ENCODE peak calls at places on chromosomes 7 and 10, in ten cellular contexts. One of them, this sample, is unnamed. For H3K4me1, the result is how much of the 10 kb centered on the place peaks cover.

GRCh38 chr7:28292826-28293528 is 112.4 kb upstream of the JAZF1 start:
- DNase-seq in testis: no peak
- DNase-seq in A549: no peak
- DNase-seq in aorta: no peak
- DNase-seq in pancreas: no peak
- DNase-seq in adipocyte: no peak
- DNase-seq in thyroid gland: no peak
- DNase-seq in IMR-90: no peak
- DNase-seq in trophoblast cell: no peak
- DNase-seq in mammary epithelial cell: no peak
- DNase-seq in this sample: no peak

GRCh38 chr10:132140167-132140925 is 46.4 kb upstream of the DPYSL4 start:
- DNase-seq in testis: no peak
- DNase-seq in A549: no peak
- DNase-seq in aorta: peak
- DNase-seq in pancreas: peak
- DNase-seq in adipocyte: no peak
- DNase-seq in thyroid gland: no peak
- DNase-seq in IMR-90: no peak
- DNase-seq in trophoblast cell: no peak
- DNase-seq in mammary epithelial cell: no peak
- DNase-seq in this sample: no peak

GRCh38 chr7:108016841-108017775 is 14.1 kb upstream of the LAMB1 start:
- DNase-seq in testis: no peak
- DNase-seq in A549: peak
- DNase-seq in aorta: no peak
- DNase-seq in pancreas: no peak
- DNase-seq in adipocyte: peak
- DNase-seq in thyroid gland: no peak
- DNase-seq in IMR-90: peak
- DNase-seq in trophoblast cell: no peak
- DNase-seq in mammary epithelial cell: peak
- DNase-seq in this sample: peak

GRCh38 chr7:95549818-95550529 is 46.3 kb downstream of the PDK4 start:
- DNase-seq in testis: peak
- DNase-seq in A549: peak
- DNase-seq in aorta: peak
- DNase-seq in pancreas: no peak
- DNase-seq in adipocyte: peak
- DNase-seq in thyroid gland: peak
- DNase-seq in IMR-90: peak
- DNase-seq in trophoblast cell: peak
- DNase-seq in mammary epithelial cell: peak
- DNase-seq in this sample: peak

GRCh38 chr10:128483216-128483615 is 357.0 kb upstream of the MKI67 start:
- DNase-seq in testis: no peak
- DNase-seq in A549: no peak
- DNase-seq in aorta: no peak
- DNase-seq in pancreas: peak
- DNase-seq in adipocyte: no peak
- DNase-seq in thyroid gland: no peak
- DNase-seq in IMR-90: no peak
- DNase-seq in trophoblast cell: no peak
- DNase-seq in mammary epithelial cell: no peak
- DNase-seq in this sample: no peak

GRCh38 chr10:94123253-94123995 is 129.7 kb downstream of the PLCE1 start:
- DNase-seq in testis: no peak
- DNase-seq in A549: peak
- DNase-seq in aorta: no peak
- DNase-seq in pancreas: no peak
- DNase-seq in adipocyte: peak
- DNase-seq in thyroid gland: peak
- DNase-seq in IMR-90: peak
- DNase-seq in trophoblast cell: peak
- DNase-seq in mammary epithelial cell: peak
- DNase-seq in this sample: no peak

GRCh38 chr7:111556977-111557376 is 5.3 kb downstream of the IMMP2L start:
- DNase-seq in testis: no peak
- DNase-seq in A549: no peak
- DNase-seq in aorta: no peak
- DNase-seq in pancreas: no peak
- DNase-seq in adipocyte: no peak
- DNase-seq in thyroid gland: no peak
- DNase-seq in IMR-90: no peak
- DNase-seq in trophoblast cell: no peak
- DNase-seq in mammary epithelial cell: no peak
- DNase-seq in this sample: no peak

GRCh38 chr7:156827587-156828203 is 65.3 kb downstream of the LMBR1 start:
- DNase-seq in testis: no peak
- DNase-seq in A549: peak
- DNase-seq in aorta: no peak
- DNase-seq in pancreas: no peak
- DNase-seq in adipocyte: peak
- DNase-seq in thyroid gland: no peak
- DNase-seq in IMR-90: peak
- DNase-seq in trophoblast cell: no peak
- DNase-seq in mammary epithelial cell: no peak
- DNase-seq in this sample: no peak

GRCh38 chr10:91520657-91521056 is 110.5 kb downstream of the HECTD2 start:
- DNase-seq in testis: peak
- DNase-seq in A549: no peak
- DNase-seq in aorta: peak
- DNase-seq in pancreas: no peak
- DNase-seq in adipocyte: no peak
- DNase-seq in thyroid gland: no peak
- DNase-seq in IMR-90: no peak
- DNase-seq in trophoblast cell: no peak
- DNase-seq in mammary epithelial cell: no peak
- DNase-seq in this sample: no peak

GRCh38 chr7:117069379-117069778 is 116.1 kb downstream of the ST7 start:
- DNase-seq in testis: no peak
- DNase-seq in A549: no peak
- DNase-seq in aorta: no peak
- DNase-seq in pancreas: no peak
- DNase-seq in adipocyte: no peak
- DNase-seq in thyroid gland: no peak
- DNase-seq in IMR-90: no peak
- DNase-seq in trophoblast cell: no peak
- DNase-seq in mammary epithelial cell: no peak
- DNase-seq in this sample: no peak

GRCh38 chr7:126804604-126805003 is 448.1 kb downstream of the GRM8 start:
- DNase-seq in testis: no peak
- DNase-seq in A549: no peak
- DNase-seq in aorta: no peak
- DNase-seq in pancreas: no peak
- DNase-seq in adipocyte: no peak
- DNase-seq in thyroid gland: no peak
- DNase-seq in IMR-90: no peak
- DNase-seq in trophoblast cell: no peak
- DNase-seq in mammary epithelial cell: no peak
- DNase-seq in this sample: no peak

GRCh38 chr7:97004931-97005763 is at the start of gene DLX6:
- DNase-seq in testis: peak
- DNase-seq in A549: peak
- DNase-seq in aorta: peak
- DNase-seq in pancreas: no peak
- DNase-seq in adipocyte: peak
- DNase-seq in thyroid gland: no peak
- DNase-seq in IMR-90: peak
- DNase-seq in trophoblast cell: peak
- DNase-seq in mammary epithelial cell: peak
- DNase-seq in this sample: peak

GRCh38 chr7:126716321-126716720 is 536.4 kb downstream of the GRM8 start:
- DNase-seq in testis: no peak
- DNase-seq in A549: no peak
- DNase-seq in aorta: no peak
- DNase-seq in pancreas: no peak
- DNase-seq in adipocyte: no peak
- DNase-seq in thyroid gland: no peak
- DNase-seq in IMR-90: no peak
- DNase-seq in trophoblast cell: no peak
- DNase-seq in mammary epithelial cell: peak
- DNase-seq in this sample: no peak

DNA sequence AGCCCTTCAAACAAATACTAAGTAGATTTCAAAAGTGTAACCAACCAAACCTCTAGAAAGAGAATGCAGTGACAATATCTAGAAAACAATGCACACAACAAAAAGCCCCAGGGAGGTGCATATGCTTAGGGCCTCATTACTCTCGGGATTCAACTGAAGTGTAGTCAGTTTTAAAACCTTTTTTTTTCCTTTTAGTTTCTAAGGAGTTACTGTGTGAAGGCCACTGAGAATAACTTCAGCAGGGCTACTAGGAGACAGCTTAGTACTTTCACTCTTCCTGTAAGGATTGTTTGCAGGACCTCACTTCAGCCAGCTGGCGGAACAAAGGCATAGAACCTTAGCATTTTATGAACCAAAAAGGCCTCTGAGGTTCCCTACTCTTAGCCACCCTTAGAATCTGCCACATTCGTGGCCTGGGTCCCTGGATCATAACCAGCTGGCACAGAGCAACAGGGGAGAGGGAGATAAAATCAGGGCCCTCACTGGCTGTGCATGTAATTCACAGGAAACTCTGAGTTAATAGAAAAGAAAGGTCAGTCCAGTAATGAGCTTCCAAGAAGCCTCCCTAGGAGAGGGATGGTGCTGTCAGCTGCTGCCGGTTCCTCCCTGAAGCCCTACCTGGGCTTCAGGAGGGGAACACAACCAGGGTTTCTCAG is 3.6 kb downstream of the VOPP1 start:
- DNase-seq in testis: no peak
- DNase-seq in A549: no peak
- DNase-seq in aorta: no peak
- DNase-seq in pancreas: no peak
- DNase-seq in adipocyte: peak
- DNase-seq in thyroid gland: no peak
- DNase-seq in IMR-90: peak
- DNase-seq in trophoblast cell: no peak
- DNase-seq in mammary epithelial cell: no peak
- DNase-seq in this sample: no peak
- H3K4me1 ChIP-seq in testis: under half
- H3K4me1 ChIP-seq in A549: under half
- H3K4me1 ChIP-seq in aorta: under half
- H3K4me1 ChIP-seq in pancreas: under half
- H3K4me1 ChIP-seq in adipocyte: under half
- H3K4me1 ChIP-seq in thyroid gland: under half
- H3K4me1 ChIP-seq in IMR-90: under half
- H3K4me1 ChIP-seq in trophoblast cell: under half
- H3K4me1 ChIP-seq in mammary epithelial cell: under half
- H3K4me1 ChIP-seq in this sample: under half

GRCh38 chr7:140315498-140316164 is 82.7 kb downstream of the SLC37A3 start:
- DNase-seq in testis: no peak
- DNase-seq in A549: no peak
- DNase-seq in aorta: no peak
- DNase-seq in pancreas: no peak
- DNase-seq in adipocyte: no peak
- DNase-seq in thyroid gland: no peak
- DNase-seq in IMR-90: no peak
- DNase-seq in trophoblast cell: no peak
- DNase-seq in mammary epithelial cell: no peak
- DNase-seq in this sample: peak
- H3K4me3 ChIP-seq in testis: no peak
- H3K4me3 ChIP-seq in A549: no peak
- H3K4me3 ChIP-seq in aorta: no peak
- H3K4me3 ChIP-seq in pancreas: no peak
- H3K4me3 ChIP-seq in adipocyte: peak
- H3K4me3 ChIP-seq in thyroid gland: no peak
- H3K4me3 ChIP-seq in IMR-90: no peak
- H3K4me3 ChIP-seq in trophoblast cell: no peak
- H3K4me3 ChIP-seq in mammary epithelial cell: peak
- H3K4me3 ChIP-seq in this sample: no peak

DNA sequence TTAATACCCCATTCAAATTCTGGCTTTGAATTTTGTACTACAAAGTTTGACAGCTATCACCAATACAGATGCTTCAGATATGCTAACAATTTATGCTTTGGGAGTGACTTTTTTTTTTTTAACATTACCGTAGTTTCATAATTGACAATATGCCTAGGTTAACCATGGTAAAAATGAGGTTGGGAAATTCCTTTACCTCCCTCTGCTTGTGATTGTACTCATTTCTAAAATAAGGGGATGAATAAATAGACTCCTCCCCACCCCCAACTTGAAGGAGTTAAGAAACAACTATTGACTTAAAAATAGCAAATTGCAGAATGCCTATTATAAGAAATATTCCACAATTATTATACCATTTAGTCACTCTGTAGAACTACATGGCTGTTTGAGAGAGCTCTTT is 117.8 kb upstream of the HGF start:
- DNase-seq in testis: no peak
- DNase-seq in A549: no peak
- DNase-seq in aorta: no peak
- DNase-seq in pancreas: no peak
- DNase-seq in adipocyte: no peak
- DNase-seq in thyroid gland: no peak
- DNase-seq in IMR-90: no peak
- DNase-seq in trophoblast cell: no peak
- DNase-seq in mammary epithelial cell: no peak
- DNase-seq in this sample: no peak
- H3K4me1 ChIP-seq in testis: under half
- H3K4me1 ChIP-seq in A549: under half
- H3K4me1 ChIP-seq in aorta: under half
- H3K4me1 ChIP-seq in pancreas: under half
- H3K4me1 ChIP-seq in adipocyte: under half
- H3K4me1 ChIP-seq in thyroid gland: under half
- H3K4me1 ChIP-seq in IMR-90: under half
- H3K4me1 ChIP-seq in trophoblast cell: under half
- H3K4me1 ChIP-seq in mammary epithelial cell: under half
- H3K4me1 ChIP-seq in this sample: under half

DNA sequence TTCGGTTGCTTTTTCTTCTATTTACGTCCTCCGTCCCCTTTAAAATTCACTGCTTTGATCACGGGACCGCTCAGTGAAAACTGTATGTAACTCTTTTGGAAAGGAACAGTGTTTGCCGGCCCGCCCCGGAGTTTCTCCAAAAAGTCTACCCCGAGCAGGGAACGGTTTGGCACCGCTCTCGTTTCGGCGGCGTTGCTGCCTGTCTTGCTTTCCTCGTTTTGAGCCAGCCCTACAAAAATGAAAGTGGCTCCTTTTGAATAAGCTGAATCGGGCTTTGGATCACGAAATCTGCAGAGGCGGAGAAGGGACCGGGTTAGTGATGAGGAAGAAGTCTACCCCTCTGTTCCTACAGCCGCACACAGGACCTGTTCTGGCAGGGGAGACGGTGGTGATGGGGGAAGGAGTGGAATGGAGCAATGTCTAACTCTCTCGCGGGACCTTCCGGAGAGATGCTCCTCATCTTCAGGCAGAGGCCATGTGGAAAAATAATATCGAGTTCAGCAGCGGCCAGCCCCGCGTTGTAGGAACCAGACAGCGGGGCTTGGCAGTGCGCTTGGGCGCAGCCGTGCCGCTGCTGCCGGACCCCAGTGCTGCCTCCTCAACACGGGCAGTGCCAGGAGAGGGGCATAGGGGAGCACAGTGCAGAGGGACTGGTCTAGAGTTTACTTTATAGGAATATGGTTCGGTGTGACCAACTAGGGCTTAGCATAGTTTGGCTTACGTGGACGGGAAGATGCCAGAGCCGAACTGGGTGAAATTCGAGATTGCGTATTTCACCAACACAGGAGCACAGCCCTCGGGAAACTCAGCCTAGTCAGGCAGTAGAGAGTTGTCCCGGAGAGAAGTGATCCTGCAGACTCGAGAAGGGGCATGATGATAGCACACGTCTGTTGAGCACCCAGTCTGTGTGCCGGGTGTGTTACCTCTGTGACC is 1.4 kb downstream of the HTRA1 start:
- DNase-seq in testis: peak
- DNase-seq in A549: no peak
- DNase-seq in aorta: peak
- DNase-seq in pancreas: peak
- DNase-seq in adipocyte: peak
- DNase-seq in thyroid gland: peak
- DNase-seq in IMR-90: peak
- DNase-seq in trophoblast cell: no peak
- DNase-seq in mammary epithelial cell: peak
- DNase-seq in this sample: no peak
- H3K4me3 ChIP-seq in testis: peak
- H3K4me3 ChIP-seq in A549: peak
- H3K4me3 ChIP-seq in aorta: peak
- H3K4me3 ChIP-seq in pancreas: peak
- H3K4me3 ChIP-seq in adipocyte: peak
- H3K4me3 ChIP-seq in thyroid gland: peak
- H3K4me3 ChIP-seq in IMR-90: peak
- H3K4me3 ChIP-seq in trophoblast cell: peak
- H3K4me3 ChIP-seq in mammary epithelial cell: peak
- H3K4me3 ChIP-seq in this sample: no peak